ENCODE peak calls at places on chromosomes 4 and X, in four cellular contexts. T, S, Z and P are unnamed samples.
A peak's percentile ranks its signal among the peaks of the same experiment; 100 is the strongest.

GRCh38 chr4:119721878-119722277 is 93.3 kb upstream of the PDE5A start:
- DNase-seq in S (no peak), T (no peak), Z (no peak), P (no peak)

GRCh38 chrX:39418132-39418935 is 617.1 kb downstream of the MID1IP1 start:
- DNase-seq in Z (no peak), S (no peak), T (no peak), P (no peak)

GRCh38 chr4:24473309-24473721 is 111.0 kb downstream of the DHX15 start:
- DNase-seq in S (peak; percentile 63), T (no peak), Z (no peak), P (no peak)

GRCh38 chrX:23246001-23246400 is 88.6 kb upstream of the PTCHD1 start:
- DNase-seq in Z (no peak), T (no peak), S (no peak), P (no peak)

GRCh38 chrX:13013353-13014110 is 30.9 kb downstream of the FAM9C start:
- DNase-seq in T (no peak), Z (no peak), S (no peak), P (no peak)

GRCh38 chrX:134672101-134672500 is 13.8 kb upstream of the PLAC1 start:
- DNase-seq in T (no peak), S (no peak), Z (no peak), P (no peak)

GRCh38 chr4:107255596-107255995 is 219.5 kb upstream of the DKK2 start:
- DNase-seq in S (no peak), Z (no peak), T (no peak), P (no peak)

GRCh38 chrX:47218920-47219815 is 687 bp downstream of the CDK16 start:
- DNase-seq in Z (no peak), T (no peak), S (peak; percentile 55), P (no peak)

GRCh38 chr4:156901871-156902270 is 69.7 kb downstream of the PDGFC start:
- DNase-seq in Z (no peak), T (no peak), S (no peak), P (no peak)

GRCh38 chr4:128675083-128675482 is 134.4 kb upstream of the JADE1 start:
- DNase-seq in S (no peak), Z (peak; percentile 90), T (no peak), P (no peak)

GRCh38 chr4:85778809-85779124 is 303.8 kb downstream of the ARHGAP24 start:
- DNase-seq in S (no peak), Z (no peak), T (no peak), P (no peak)
- H3K9ac ChIP-seq in S (no peak overlapping the region), Z (no peak overlapping the region), T (no peak overlapping the region), P (no peak overlapping the region)

GRCh38 chr4:1419708-1420107 is 13.5 kb upstream of the NKX1-1 start:
- DNase-seq in S (no peak), T (no peak), Z (no peak), P (no peak)

GRCh38 chr4:1416051-1416947 is 10.1 kb upstream of the NKX1-1 start:
- DNase-seq in Z (no peak), T (no peak), S (no peak), P (no peak)

GRCh38 chr4:1418494-1419285 is 12.4 kb upstream of the NKX1-1 start:
- DNase-seq in S (peak; percentile 17), Z (no peak), T (no peak), P (no peak)

GRCh38 chr4:1416948-1417260 is 10.7 kb upstream of the NKX1-1 start:
- DNase-seq in T (no peak), Z (no peak), S (no peak), P (no peak)

DNA sequence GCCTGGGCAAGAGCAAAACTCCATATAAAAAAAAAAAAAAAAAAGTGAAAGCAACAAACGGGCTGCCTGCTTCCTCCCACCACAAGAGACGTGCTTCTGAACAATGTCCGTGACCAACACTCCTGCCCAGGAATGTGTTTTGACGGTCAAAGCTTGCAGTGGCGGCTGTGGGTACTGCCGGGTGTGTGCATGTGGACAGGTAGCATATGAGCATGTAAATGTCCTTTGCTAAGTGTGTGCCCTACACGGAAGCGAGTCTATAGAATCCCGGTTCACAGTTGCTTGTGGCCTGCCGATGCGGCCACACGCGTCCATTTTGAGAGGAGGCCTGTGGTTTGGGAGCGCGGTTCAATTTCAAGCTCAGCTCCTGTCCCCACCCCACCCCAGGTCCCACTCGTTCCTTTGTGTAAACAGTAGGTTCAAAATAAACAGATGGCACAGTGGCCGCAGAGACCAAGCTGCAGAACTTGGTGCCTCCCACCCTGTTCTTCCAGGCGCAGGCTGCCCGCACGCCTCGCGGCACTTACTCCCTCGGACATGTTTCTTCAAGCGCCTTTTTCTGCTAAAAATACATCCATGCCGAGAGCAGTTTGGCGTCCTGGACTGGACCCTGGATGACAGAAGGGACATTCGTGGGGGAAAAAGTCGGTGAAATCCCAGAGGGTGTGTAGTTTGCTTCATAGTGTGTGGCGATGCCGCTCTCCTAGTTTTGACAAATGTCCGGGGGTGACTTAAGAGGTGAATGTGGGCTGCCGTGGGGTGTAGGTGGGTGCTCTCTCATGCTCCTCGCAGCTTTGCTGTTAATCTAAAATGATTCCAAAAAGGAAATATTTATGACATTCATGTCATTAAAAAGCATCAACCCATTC is 11.5 kb upstream of the NKX1-1 start:
- DNase-seq in Z (no peak), S (peak; percentile 42), T (peak; percentile 29), P (no peak)
- TF ChIP-seq SUZ12 in Z (no peak), S (no peak), T (no peak), P (no peak)

GRCh38 chr4:186839122-186840037 is 115.7 kb upstream of the FAT1 start:
- DNase-seq in Z (no peak), T (no peak), S (no peak), P (no peak)
- H3K9ac ChIP-seq in Z (no peak overlapping the region), T (no peak overlapping the region), S (no peak overlapping the region), P (no peak overlapping the region)

GRCh38 chr4:2785613-2786012 is 7.3 kb upstream of the SH3BP2 start:
- DNase-seq in T (no peak), S (no peak), Z (peak; percentile 48), P (no peak)
- TF ChIP-seq SUZ12 in T (no peak), S (no peak), Z (no peak), P (no peak)

DNA sequence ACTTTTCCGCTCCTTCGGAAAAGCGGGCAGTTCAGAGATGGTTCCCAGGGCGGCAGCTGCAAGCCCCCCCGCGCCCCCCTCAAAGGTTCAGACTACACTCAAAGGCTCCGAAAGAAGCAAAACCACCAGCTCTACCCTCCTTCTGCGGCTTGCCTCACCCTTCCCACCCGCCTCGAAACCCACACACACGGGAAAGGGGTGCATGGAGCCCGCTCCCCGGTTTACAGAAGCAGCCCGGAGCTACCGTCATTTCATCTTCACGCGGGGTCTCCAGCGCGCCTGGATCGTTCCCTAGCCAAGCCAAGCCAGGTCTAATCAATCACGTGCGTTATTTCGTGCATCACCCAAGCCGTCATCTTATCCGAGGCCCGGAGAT is 1.2 kb downstream of the NLGN4X start:
- DNase-seq in S (no peak), T (no peak), Z (no peak), P (no peak)
- H3K9ac ChIP-seq in S (peak overlapping the region; percentile 32), T (no peak overlapping the region), Z (no peak overlapping the region), P (peak overlapping the region; percentile 79)

DNA sequence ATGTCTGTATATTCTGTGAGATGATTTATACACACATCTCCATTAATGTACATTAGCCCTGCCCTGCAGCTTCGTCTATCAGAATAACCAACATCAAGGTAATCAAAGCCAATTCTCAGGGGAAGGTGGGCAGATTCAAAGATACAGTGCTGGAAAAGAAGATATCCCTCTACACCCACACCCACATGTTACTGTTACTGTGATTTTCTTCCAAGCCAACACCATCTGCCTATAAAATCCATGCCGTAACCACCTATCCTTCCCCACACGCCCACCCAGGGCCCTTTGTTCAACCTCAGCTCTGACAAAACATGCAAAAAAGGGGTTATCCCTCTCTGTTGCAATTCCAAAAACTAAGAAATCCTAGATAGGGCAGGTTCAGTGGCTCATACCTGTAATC is 20.0 kb downstream of the OPHN1 start:
- DNase-seq in Z (no peak), T (no peak), S (no peak), P (no peak)
- TF ChIP-seq SUZ12 in Z (no peak), T (no peak), S (no peak), P (no peak)

GRCh38 chrX:63784346-63784901 is 590 bp downstream of the ARHGEF9 start:
- DNase-seq in Z (no peak), T (no peak), S (no peak), P (no peak)

GRCh38 chrX:63784902-63785692 is at the start of gene ARHGEF9:
- DNase-seq in T (no peak), Z (no peak), S (peak; percentile 71), P (peak; percentile 60)
- H3K9ac ChIP-seq in T (no peak within 1 kb of the TSS), Z (no peak within 1 kb of the TSS), S (peak within 1 kb of the TSS; percentile 93), P (peak within 1 kb of the TSS; percentile 94)

GRCh38 chrX:28278236-28278635 is 297.0 kb upstream of the DCAF8L1 start:
- DNase-seq in S (no peak), Z (no peak), T (no peak), P (no peak)

DNA sequence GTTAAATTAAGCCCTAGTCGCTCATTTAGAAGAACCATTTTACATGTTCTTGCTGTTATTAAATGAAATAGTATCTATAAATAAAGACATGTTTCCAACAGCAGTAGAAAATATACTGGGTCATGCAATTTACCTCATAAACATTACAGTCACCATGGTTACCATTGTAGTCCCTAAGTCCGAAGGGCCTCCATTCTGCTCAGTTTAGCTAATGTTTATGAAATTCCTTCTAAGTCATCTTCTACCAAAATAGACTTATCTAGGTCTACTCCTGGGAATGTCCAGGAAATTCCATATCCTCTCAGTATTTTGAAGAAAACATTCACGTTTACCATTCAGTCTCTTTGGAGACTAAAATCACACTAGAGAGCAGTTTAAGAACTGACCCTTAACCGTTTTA is 292.5 kb upstream of the DCAF8L1 start:
- DNase-seq in S (no peak), T (no peak), Z (no peak), P (no peak)
- TF ChIP-seq SUZ12 in S (no peak), T (no peak), Z (no peak), P (no peak)

GRCh38 chrX:9160698-9161329 is 126.9 kb upstream of the FAM9B start:
- DNase-seq in T (no peak), Z (no peak), S (no peak), P (no peak)
- H3K9ac ChIP-seq in T (no peak overlapping the region), Z (no peak overlapping the region), S (no peak overlapping the region), P (no peak overlapping the region)

GRCh38 chr4:16289872-16290554 is 63.7 kb upstream of the TAPT1 start:
- DNase-seq in T (peak; percentile 7), Z (no peak), S (no peak), P (peak; percentile 20)
- TF ChIP-seq SUZ12 in T (no peak), Z (no peak), S (no peak), P (no peak)